ENCODE peak calls at places on chromosomes 4 and X, in nine cellular contexts. M, L, Z, B, H, U, R, F and T are unnamed samples. For H3K4me1, the result is how much of the 10 kb centered on the place peaks cover.

GRCh38 chr4:182578402-182578801 is 335.2 kb downstream of the TENM3 start:
- DNase-seq in M (peak), L (no peak), Z (peak), B (no peak), H (no peak), U (no peak), R (no peak), F (no peak), T (no peak)

GRCh38 chr4:70976251-70976650 is 17.2 kb upstream of the DCK start:
- DNase-seq in M (no peak), L (no peak), Z (no peak), B (no peak), H (no peak), U (no peak), R (no peak), F (no peak), T (no peak)

GRCh38 chrX:38151426-38151825 is 69.2 kb downstream of the SRPX start:
- DNase-seq in M (no peak), L (no peak), Z (no peak), B (no peak), H (no peak), U (no peak), R (no peak), F (no peak), T (no peak)

GRCh38 chrX:54358424-54359211 is 772 bp upstream of the WNK3 start:
- DNase-seq in M (no peak), L (peak), Z (peak), B (peak), H (peak), U (peak), R (peak), F (peak), T (no peak)

GRCh38 chr4:88575222-88575621 is 17.1 kb upstream of the HERC3 start:
- DNase-seq in M (no peak), L (no peak), Z (no peak), B (no peak), H (no peak), U (no peak), R (no peak), F (no peak), T (no peak)

GRCh38 chr4:75702919-75703411 is 21.4 kb upstream of the USO1 start:
- DNase-seq in M (no peak), L (peak), Z (peak), B (no peak), H (no peak), U (no peak), R (no peak), F (no peak), T (no peak)

GRCh38 chr4:108094923-108095482 is 73.7 kb downstream of the LEF1 start:
- DNase-seq in M (no peak), L (no peak), Z (no peak), B (no peak), H (no peak), U (no peak), R (no peak), F (no peak), T (no peak)

GRCh38 chr4:7167706-7168105 is 24.6 kb upstream of the SORCS2 start:
- DNase-seq in M (no peak), L (no peak), Z (no peak), B (no peak), H (no peak), U (no peak), R (no peak), F (no peak), T (no peak)

GRCh38 chr4:27366424-27366823 is 505.8 kb downstream of the STIM2 start:
- DNase-seq in M (no peak), L (no peak), Z (no peak), B (no peak), H (no peak), U (no peak), R (no peak), F (no peak), T (no peak)

GRCh38 chrX:66638591-66639500 is at the start of gene EDA2R:
- DNase-seq in M (no peak), L (peak), Z (peak), B (no peak), H (no peak), U (peak), R (peak), F (no peak), T (no peak)

DNA sequence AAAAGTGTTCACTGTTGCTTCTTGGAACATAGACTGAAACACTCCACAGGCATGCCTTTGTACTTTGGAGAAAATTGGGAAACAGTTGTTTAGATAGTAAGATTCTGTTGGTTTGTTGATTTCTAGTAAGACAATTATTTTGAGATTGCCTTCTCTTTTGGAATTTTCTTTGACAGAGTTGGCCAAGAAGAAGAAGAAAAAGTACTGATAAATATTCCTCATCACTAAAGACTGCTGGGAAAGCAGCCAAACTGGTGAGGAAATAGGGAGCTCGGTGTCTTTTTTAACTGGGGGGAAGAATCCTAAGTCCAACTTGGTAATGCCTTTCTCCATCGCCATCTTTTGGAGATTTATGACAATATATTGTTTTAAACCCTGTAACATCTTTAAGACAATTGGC is 370.7 kb downstream of the GPAT3 start:
- DNase-seq in M (no peak), L (no peak), Z (no peak), B (no peak), H (no peak), U (no peak), R (no peak), F (no peak), T (no peak)
- H3K4me1 ChIP-seq in M (under half), L (under half), Z (under half), B (under half), H (under half), U (under half), R (under half), F (under half), T (under half)

DNA sequence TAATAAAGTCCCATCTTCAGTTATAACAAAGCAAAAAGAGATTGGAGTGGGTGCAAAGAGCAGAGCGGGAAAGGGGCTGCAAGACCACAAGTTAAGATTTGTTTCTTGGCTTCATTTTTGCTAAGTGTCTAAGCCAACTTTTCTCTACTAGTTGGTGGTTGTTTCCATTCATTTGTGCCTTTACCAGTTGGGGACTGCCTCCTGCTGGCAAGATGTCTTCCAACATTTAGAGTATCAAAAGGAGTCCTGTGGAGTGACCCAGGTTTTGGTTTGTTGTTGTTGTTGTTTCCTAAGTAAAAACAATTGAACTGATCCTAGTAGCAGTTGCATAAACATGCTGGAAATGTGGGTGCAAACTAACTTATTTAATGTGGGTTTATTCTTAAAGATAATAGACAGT is 121.1 kb downstream of the SPATA18 start:
- DNase-seq in M (no peak), L (no peak), Z (peak), B (no peak), H (no peak), U (no peak), R (no peak), F (no peak), T (no peak)
- TF ChIP-seq CTCF in M (peak), L (no peak), Z (peak), B (no peak), H (no peak), U (no peak), R (no peak), F (no peak), T (no peak)

GRCh38 chr4:85642356-85643100 is 167.6 kb downstream of the ARHGAP24 start:
- DNase-seq in M (no peak), L (no peak), Z (no peak), B (no peak), H (no peak), U (no peak), R (no peak), F (no peak), T (no peak)

GRCh38 chr4:85639946-85640345 is 165.0 kb downstream of the ARHGAP24 start:
- DNase-seq in M (no peak), L (no peak), Z (no peak), B (no peak), H (no peak), U (no peak), R (no peak), F (no peak), T (no peak)

GRCh38 chr4:85637778-85638177 is 162.8 kb downstream of the ARHGAP24 start:
- DNase-seq in M (no peak), L (no peak), Z (no peak), B (no peak), H (no peak), U (no peak), R (no peak), F (no peak), T (no peak)
- H3K4me1 ChIP-seq in M (under half), L (under half), Z (under half), B (under half), H (under half), U (under half), R (under half), F (under half), T (under half)

GRCh38 chr4:83043801-83044407 is 8.9 kb downstream of the COPS4 start:
- DNase-seq in M (no peak), L (no peak), Z (no peak), B (no peak), H (no peak), U (peak), R (no peak), F (no peak), T (no peak)

GRCh38 chr4:83036991-83037390 is 2.0 kb downstream of the COPS4 start:
- DNase-seq in M (no peak), L (no peak), Z (no peak), B (no peak), H (no peak), U (no peak), R (no peak), F (no peak), T (no peak)

GRCh38 chr4:83034630-83035494 is at the start of gene COPS4:
- DNase-seq in M (peak), L (peak), Z (peak), B (peak), H (peak), U (peak), R (peak), F (peak), T (peak)

DNA sequence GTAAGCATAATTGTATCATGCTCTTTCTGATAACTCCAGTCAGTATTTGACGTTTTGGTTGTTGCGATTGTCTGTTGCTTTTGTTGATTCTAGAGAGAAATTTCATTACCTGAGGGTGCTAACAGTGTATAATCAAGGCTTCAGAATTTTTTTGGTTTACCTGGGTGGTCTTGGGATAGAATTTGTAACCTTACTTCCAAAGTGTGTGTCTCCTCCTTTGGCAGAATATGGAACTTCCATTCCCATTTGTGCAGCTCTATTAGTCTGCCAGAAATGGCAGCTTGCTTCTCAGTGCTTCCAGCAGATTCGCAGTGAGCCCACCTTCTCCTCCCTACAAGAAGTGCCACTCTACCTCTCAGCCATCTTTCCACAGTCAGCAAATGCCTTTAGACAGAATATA is 5.3 kb downstream of the COPS4 start:
- DNase-seq in M (no peak), L (no peak), Z (no peak), B (no peak), H (no peak), U (no peak), R (no peak), F (no peak), T (no peak)
- TF ChIP-seq CTCF in M (peak), L (no peak), Z (no peak), B (no peak), H (no peak), U (no peak), R (no peak), F (no peak), T (no peak)

DNA sequence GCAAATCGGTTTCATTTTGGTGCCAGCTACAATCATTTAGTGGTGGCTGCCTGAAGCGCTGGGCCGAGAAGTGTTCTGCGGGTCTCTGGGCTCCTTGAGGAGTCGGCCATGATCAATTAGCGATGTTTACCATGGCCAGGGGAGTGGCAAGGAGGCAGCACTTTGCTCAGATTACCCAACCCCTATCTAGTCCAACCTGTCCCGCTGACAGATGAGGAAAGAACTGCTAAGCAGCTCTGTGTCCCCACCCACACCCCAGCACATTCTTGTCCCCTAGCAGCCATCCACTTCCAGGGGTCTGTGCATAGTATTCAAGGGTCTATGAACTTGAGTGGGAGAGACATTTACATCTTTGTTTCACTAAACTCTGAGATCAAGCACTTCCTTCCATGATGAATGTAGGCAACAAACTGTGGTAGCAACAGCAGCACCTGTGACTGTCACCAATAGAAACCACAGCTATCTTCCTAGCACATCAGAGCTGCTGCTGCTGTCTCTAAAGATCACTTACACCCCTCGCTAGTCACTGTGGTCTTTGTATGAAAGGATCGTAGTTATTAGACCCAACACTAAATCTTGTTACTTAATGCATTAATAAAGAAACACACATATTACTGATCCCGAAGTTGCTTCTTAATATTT is 331.6 kb downstream of the BCOR start:
- DNase-seq in M (no peak), L (no peak), Z (peak), B (no peak), H (no peak), U (no peak), R (no peak), F (no peak), T (no peak)
- H3K4me1 ChIP-seq in M (under half), L (under half), Z (under half), B (under half), H (under half), U (under half), R (under half), F (under half), T (under half)

GRCh38 chrX:19121898-19122640 is at the start of gene ADGRG2:
- DNase-seq in M (no peak), L (peak), Z (peak), B (peak), H (no peak), U (no peak), R (no peak), F (peak), T (no peak)
- TF ChIP-seq CTCF in M (no peak), L (no peak), Z (no peak), B (no peak), H (peak), U (no peak), R (no peak), F (peak), T (no peak)

DNA sequence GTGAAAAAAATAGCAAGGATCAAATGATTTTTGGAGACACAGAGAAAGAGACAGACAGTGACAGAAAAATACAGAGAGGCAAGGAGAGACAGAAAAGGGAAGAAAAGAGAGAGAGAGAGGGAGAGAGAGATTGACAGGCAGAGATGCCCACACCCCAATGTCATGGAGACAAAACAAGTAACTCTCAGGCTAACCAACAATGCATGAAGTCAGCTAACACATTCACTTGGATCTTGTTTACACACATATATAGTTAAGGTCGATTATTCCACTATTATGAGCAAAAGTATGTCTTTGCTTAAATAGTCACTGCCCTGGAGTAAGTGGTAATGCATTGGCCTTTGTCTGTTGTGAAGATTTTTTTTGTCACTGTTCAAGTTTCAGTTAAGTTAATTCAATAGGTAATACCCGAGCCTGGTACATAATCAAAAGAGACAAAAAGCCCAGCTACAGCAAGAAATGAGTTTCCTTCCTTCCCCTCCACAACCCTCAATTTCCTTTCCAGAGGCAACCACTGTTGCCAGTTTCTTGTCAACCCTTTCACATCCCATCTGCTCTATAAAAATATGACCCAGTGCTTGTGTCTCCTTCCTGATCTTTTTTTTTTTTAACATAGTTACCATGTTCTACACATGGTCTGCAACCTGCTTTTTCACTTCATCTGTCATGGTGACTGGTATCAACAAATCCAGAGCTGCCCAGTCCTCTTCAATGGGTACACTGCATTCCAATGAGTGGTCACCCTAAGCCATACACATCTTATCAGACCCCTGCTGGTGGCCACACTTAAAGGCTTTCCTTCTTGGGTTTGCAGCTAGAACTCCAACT is 52.1 kb downstream of the PROM1 start:
- DNase-seq in M (no peak), L (no peak), Z (no peak), B (no peak), H (no peak), U (no peak), R (no peak), F (no peak), T (no peak)
- H3K4me1 ChIP-seq in M (under half), L (under half), Z (under half), B (under half), H (under half), U (under half), R (under half), F (under half), T (under half)

DNA sequence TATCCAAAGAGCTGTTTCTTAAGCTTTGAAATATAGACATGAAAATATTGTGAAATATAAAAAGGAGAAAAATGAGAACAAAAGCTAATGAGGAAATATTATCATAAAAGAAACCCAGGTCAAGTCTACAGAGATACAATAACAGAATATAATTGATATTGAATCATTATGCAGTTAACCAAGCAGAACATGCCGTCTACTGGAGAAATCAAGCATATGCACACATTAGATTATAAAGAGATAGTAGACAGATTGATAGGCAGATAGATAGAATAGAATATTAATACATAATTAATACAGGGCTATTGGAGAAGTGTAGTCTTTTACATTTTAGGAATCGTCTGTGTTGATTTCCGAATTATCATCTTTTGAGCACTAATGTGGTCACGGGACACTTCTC is 208.5 kb downstream of the EPHA5 start:
- DNase-seq in M (no peak), L (no peak), Z (no peak), B (no peak), H (no peak), U (no peak), R (no peak), F (no peak), T (no peak)
- TF ChIP-seq CTCF in M (no peak), L (no peak), Z (no peak), B (no peak), H (no peak), U (no peak), R (no peak), F (no peak), T (no peak)